ENCODE peak calls at places on chromosomes 6 and 20, in eight cellular contexts. One of them, this sample, is unnamed.

GRCh38 chr20:38607351-38607750 is 5.7 kb downstream of the ARHGAP40 start:
- DNase-seq in tibial nerve: no peak
- DNase-seq in cardiac fibroblast: no peak
- DNase-seq in esophagus squamous epithelium: no peak
- DNase-seq in suprapubic skin: no peak
- DNase-seq in psoas muscle: no peak
- DNase-seq in type B pancreatic cell: no peak
- DNase-seq in HFF-Myc: no peak
- DNase-seq in this sample: no peak

GRCh38 chr6:97876711-97877110 is 593.7 kb upstream of the MMS22L start:
- DNase-seq in type B pancreatic cell: no peak
- DNase-seq in HFF-Myc: no peak
- DNase-seq in psoas muscle: no peak
- DNase-seq in suprapubic skin: no peak
- DNase-seq in cardiac fibroblast: no peak
- DNase-seq in esophagus squamous epithelium: no peak
- DNase-seq in tibial nerve: no peak
- DNase-seq in this sample: no peak

GRCh38 chr6:90446164-90446563 is 140.7 kb downstream of the MAP3K7 start:
- DNase-seq in cardiac fibroblast: peak; percentile 4
- DNase-seq in tibial nerve: no peak
- DNase-seq in type B pancreatic cell: no peak
- DNase-seq in psoas muscle: no peak
- DNase-seq in esophagus squamous epithelium: no peak
- DNase-seq in suprapubic skin: no peak
- DNase-seq in HFF-Myc: no peak
- DNase-seq in this sample: no peak

GRCh38 chr20:7926767-7927166 is 13.5 kb downstream of the HAO1 start:
- DNase-seq in HFF-Myc: peak; percentile 26
- DNase-seq in type B pancreatic cell: no peak
- DNase-seq in suprapubic skin: no peak
- DNase-seq in esophagus squamous epithelium: no peak
- DNase-seq in cardiac fibroblast: peak; percentile 71
- DNase-seq in tibial nerve: no peak
- DNase-seq in psoas muscle: no peak
- DNase-seq in this sample: no peak

GRCh38 chr6:138529510-138529909 is 30.2 kb upstream of the NHSL1 start:
- DNase-seq in tibial nerve: no peak
- DNase-seq in HFF-Myc: no peak
- DNase-seq in suprapubic skin: no peak
- DNase-seq in cardiac fibroblast: peak; percentile 45
- DNase-seq in esophagus squamous epithelium: no peak
- DNase-seq in type B pancreatic cell: no peak
- DNase-seq in psoas muscle: no peak
- DNase-seq in this sample: no peak

GRCh38 chr6:159692303-159693127 is 526 bp downstream of the SOD2 start:
- DNase-seq in type B pancreatic cell: peak; percentile 79
- DNase-seq in tibial nerve: peak; percentile 49
- DNase-seq in suprapubic skin: no peak
- DNase-seq in cardiac fibroblast: peak; percentile 43
- DNase-seq in esophagus squamous epithelium: peak; percentile 21
- DNase-seq in HFF-Myc: no peak
- DNase-seq in psoas muscle: peak; percentile 66
- DNase-seq in this sample: no peak

GRCh38 chr6:164337024-164337924 is 922.8 kb downstream of the QKI start:
- DNase-seq in HFF-Myc: no peak
- DNase-seq in tibial nerve: no peak
- DNase-seq in type B pancreatic cell: no peak
- DNase-seq in suprapubic skin: no peak
- DNase-seq in esophagus squamous epithelium: no peak
- DNase-seq in cardiac fibroblast: no peak
- DNase-seq in psoas muscle: no peak
- DNase-seq in this sample: no peak

GRCh38 chr6:13696226-13696625 is 15.4 kb downstream of the RANBP9 start:
- DNase-seq in psoas muscle: no peak
- DNase-seq in HFF-Myc: peak; percentile 38
- DNase-seq in cardiac fibroblast: peak; percentile 24
- DNase-seq in esophagus squamous epithelium: no peak
- DNase-seq in suprapubic skin: no peak
- DNase-seq in tibial nerve: no peak
- DNase-seq in type B pancreatic cell: no peak
- DNase-seq in this sample: no peak

GRCh38 chr6:53524455-53524815 is 20.5 kb downstream of the GCLC start:
- DNase-seq in esophagus squamous epithelium: no peak
- DNase-seq in type B pancreatic cell: no peak
- DNase-seq in suprapubic skin: no peak
- DNase-seq in tibial nerve: no peak
- DNase-seq in cardiac fibroblast: peak; percentile 44
- DNase-seq in HFF-Myc: peak; percentile 33
- DNase-seq in psoas muscle: no peak
- DNase-seq in this sample: no peak

GRCh38 chr6:100726741-100727140 is 154.4 kb downstream of the ASCC3 start:
- DNase-seq in psoas muscle: no peak
- DNase-seq in HFF-Myc: no peak
- DNase-seq in type B pancreatic cell: no peak
- DNase-seq in suprapubic skin: no peak
- DNase-seq in cardiac fibroblast: peak; percentile 43
- DNase-seq in esophagus squamous epithelium: no peak
- DNase-seq in tibial nerve: no peak
- DNase-seq in this sample: no peak

GRCh38 chr20:17624551-17625245 is 54.8 kb downstream of the DSTN start:
- DNase-seq in cardiac fibroblast: no peak
- DNase-seq in esophagus squamous epithelium: no peak
- DNase-seq in psoas muscle: peak; percentile 52
- DNase-seq in tibial nerve: no peak
- DNase-seq in suprapubic skin: peak; percentile 79
- DNase-seq in HFF-Myc: no peak
- DNase-seq in type B pancreatic cell: no peak
- DNase-seq in this sample: no peak

GRCh38 chr6:101393291-101394251 is at the start of gene GRIK2:
- DNase-seq in cardiac fibroblast: peak; percentile 29
- DNase-seq in esophagus squamous epithelium: no peak
- DNase-seq in HFF-Myc: no peak
- DNase-seq in suprapubic skin: no peak
- DNase-seq in type B pancreatic cell: no peak
- DNase-seq in psoas muscle: peak; percentile 47
- DNase-seq in tibial nerve: no peak
- DNase-seq in this sample: peak; percentile 44

GRCh38 chr6:81998432-81998831 is 246.0 kb upstream of the TENT5A start:
- DNase-seq in suprapubic skin: no peak
- DNase-seq in tibial nerve: no peak
- DNase-seq in HFF-Myc: no peak
- DNase-seq in type B pancreatic cell: no peak
- DNase-seq in esophagus squamous epithelium: no peak
- DNase-seq in psoas muscle: no peak
- DNase-seq in cardiac fibroblast: peak; percentile 61
- DNase-seq in this sample: no peak

DNA sequence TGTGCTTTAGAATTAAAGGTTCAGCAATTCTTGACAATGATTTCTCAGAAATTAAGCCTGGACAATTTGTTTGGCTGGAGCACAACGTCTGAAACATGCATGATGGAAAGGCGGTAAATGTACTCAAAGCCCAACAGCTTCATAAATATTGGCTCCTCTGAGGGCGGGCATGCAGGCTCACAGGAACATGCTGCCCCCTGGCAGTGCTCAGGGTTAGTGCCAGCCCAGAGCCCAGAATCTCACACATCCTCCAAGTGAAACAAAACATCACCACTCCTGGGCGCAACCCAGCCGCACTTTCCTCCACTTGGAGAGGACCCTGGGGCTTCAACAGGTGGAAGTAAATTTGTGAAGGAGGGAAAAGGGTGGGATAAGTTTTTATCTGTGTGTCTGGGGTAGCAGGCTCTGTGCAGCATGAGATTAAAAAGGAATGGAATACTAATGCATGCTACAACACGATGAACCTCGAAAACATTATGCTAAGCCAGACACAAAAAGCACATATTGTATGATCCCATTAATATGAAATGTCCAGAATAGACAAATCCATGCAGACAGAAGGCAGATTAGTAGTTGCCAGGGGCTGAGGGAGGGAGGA is 54.1 kb upstream of the PTPRT start:
- DNase-seq in type B pancreatic cell: no peak
- DNase-seq in suprapubic skin: no peak
- DNase-seq in esophagus squamous epithelium: no peak
- DNase-seq in HFF-Myc: no peak
- DNase-seq in psoas muscle: no peak
- DNase-seq in cardiac fibroblast: peak; percentile 6
- DNase-seq in tibial nerve: no peak
- DNase-seq in this sample: no peak
- TF ChIP-seq CTCF in type B pancreatic cell: peak; percentile 56
- TF ChIP-seq CTCF in suprapubic skin: no peak
- TF ChIP-seq CTCF in esophagus squamous epithelium: no peak
- TF ChIP-seq CTCF in HFF-Myc: no peak
- TF ChIP-seq CTCF in psoas muscle: no peak
- TF ChIP-seq CTCF in cardiac fibroblast: no peak
- TF ChIP-seq CTCF in tibial nerve: no peak
- TF ChIP-seq CTCF in this sample: peak; percentile 20

GRCh38 chr6:160863782-160864181 is 127.8 kb upstream of the MAP3K4 start:
- DNase-seq in cardiac fibroblast: no peak
- DNase-seq in psoas muscle: no peak
- DNase-seq in esophagus squamous epithelium: no peak
- DNase-seq in type B pancreatic cell: no peak
- DNase-seq in suprapubic skin: no peak
- DNase-seq in tibial nerve: no peak
- DNase-seq in HFF-Myc: no peak
- DNase-seq in this sample: no peak

GRCh38 chr6:160858886-160859285 is 132.7 kb upstream of the MAP3K4 start:
- DNase-seq in type B pancreatic cell: no peak
- DNase-seq in tibial nerve: no peak
- DNase-seq in psoas muscle: no peak
- DNase-seq in cardiac fibroblast: no peak
- DNase-seq in suprapubic skin: no peak
- DNase-seq in HFF-Myc: no peak
- DNase-seq in esophagus squamous epithelium: no peak
- DNase-seq in this sample: no peak

GRCh38 chr6:160859822-160860221 is 131.7 kb upstream of the MAP3K4 start:
- DNase-seq in tibial nerve: no peak
- DNase-seq in suprapubic skin: no peak
- DNase-seq in cardiac fibroblast: no peak
- DNase-seq in esophagus squamous epithelium: no peak
- DNase-seq in type B pancreatic cell: no peak
- DNase-seq in psoas muscle: no peak
- DNase-seq in HFF-Myc: no peak
- DNase-seq in this sample: no peak

DNA sequence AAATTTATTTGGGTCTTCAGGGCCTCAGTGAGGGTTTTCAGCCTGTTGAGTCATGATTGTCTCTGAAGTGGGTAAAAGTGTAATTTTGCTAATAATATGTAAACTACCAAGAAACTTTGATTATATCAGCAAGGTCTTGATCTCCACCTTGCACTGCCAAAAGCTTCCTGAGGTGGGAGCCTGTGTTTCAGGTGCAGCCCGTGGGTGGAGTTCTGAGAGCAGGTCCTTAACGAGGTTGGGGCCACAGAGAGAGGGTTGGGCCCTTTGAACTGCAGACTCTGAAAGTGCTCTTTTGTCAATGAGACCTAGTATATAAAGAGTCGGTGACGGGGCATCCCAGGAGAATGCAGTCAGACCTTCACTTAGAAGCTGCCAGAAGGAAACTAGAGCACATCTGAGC is 129.7 kb upstream of the MAP3K4 start:
- DNase-seq in esophagus squamous epithelium: no peak
- DNase-seq in cardiac fibroblast: no peak
- DNase-seq in psoas muscle: no peak
- DNase-seq in HFF-Myc: no peak
- DNase-seq in tibial nerve: no peak
- DNase-seq in suprapubic skin: no peak
- DNase-seq in type B pancreatic cell: no peak
- DNase-seq in this sample: no peak
- TF ChIP-seq CTCF in esophagus squamous epithelium: no peak
- TF ChIP-seq CTCF in cardiac fibroblast: no peak
- TF ChIP-seq CTCF in psoas muscle: no peak
- TF ChIP-seq CTCF in HFF-Myc: no peak
- TF ChIP-seq CTCF in tibial nerve: no peak
- TF ChIP-seq CTCF in suprapubic skin: no peak
- TF ChIP-seq CTCF in type B pancreatic cell: no peak
- TF ChIP-seq CTCF in this sample: no peak

DNA sequence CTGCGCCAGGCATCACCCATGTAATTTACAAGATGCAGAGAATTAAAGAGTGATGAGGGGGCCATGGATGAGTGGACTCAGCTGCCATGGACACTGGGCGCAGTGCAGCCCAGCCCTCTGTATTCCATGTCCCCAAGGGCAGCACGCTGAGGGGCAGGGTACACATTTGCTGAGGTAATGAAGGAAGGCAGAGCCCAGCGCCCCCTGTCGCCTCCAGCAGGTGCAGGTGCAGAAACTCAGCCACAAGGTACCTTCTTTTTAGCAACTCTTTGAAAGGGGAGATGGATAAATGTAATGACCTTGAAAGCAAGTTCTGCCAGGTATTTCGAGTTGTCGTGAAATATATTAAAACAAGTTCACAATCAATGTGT is 7.1 kb downstream of the CD93 start:
- DNase-seq in tibial nerve: no peak
- DNase-seq in HFF-Myc: no peak
- DNase-seq in suprapubic skin: no peak
- DNase-seq in type B pancreatic cell: no peak
- DNase-seq in esophagus squamous epithelium: no peak
- DNase-seq in psoas muscle: no peak
- DNase-seq in cardiac fibroblast: no peak
- DNase-seq in this sample: no peak
- TF ChIP-seq CTCF in tibial nerve: no peak
- TF ChIP-seq CTCF in HFF-Myc: peak; percentile 24
- TF ChIP-seq CTCF in suprapubic skin: no peak
- TF ChIP-seq CTCF in type B pancreatic cell: peak; percentile 63
- TF ChIP-seq CTCF in esophagus squamous epithelium: no peak
- TF ChIP-seq CTCF in psoas muscle: no peak
- TF ChIP-seq CTCF in cardiac fibroblast: peak; percentile 9
- TF ChIP-seq CTCF in this sample: no peak

GRCh38 chr6:161462148-161462547 is 188.3 kb upstream of the AGPAT4 start:
- DNase-seq in HFF-Myc: no peak
- DNase-seq in esophagus squamous epithelium: no peak
- DNase-seq in type B pancreatic cell: no peak
- DNase-seq in cardiac fibroblast: no peak
- DNase-seq in tibial nerve: no peak
- DNase-seq in suprapubic skin: no peak
- DNase-seq in psoas muscle: no peak
- DNase-seq in this sample: no peak
- TF ChIP-seq CTCF in HFF-Myc: no peak
- TF ChIP-seq CTCF in esophagus squamous epithelium: no peak
- TF ChIP-seq CTCF in type B pancreatic cell: no peak
- TF ChIP-seq CTCF in cardiac fibroblast: no peak
- TF ChIP-seq CTCF in tibial nerve: no peak
- TF ChIP-seq CTCF in suprapubic skin: no peak
- TF ChIP-seq CTCF in psoas muscle: no peak
- TF ChIP-seq CTCF in this sample: no peak

DNA sequence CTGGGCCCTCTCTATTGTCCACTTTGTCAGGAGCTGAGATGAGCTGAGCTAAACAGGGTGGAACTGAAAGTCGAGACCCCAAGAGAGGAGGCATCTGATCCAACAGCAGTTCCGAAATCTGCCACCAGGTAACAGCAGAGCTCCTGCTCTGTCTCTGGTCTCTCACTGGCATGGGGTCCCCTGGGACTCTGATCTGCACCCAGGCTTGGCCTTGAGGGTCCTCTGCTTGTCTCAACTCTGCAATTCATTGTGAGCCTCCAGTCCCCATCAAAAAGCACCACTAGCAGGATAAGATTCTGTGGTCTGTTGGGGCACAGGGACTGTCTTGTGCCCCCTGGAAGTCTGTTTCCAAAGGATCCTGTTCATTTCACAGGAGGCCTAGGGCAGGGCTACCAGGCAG is 62.5 kb upstream of the TOP1 start:
- DNase-seq in HFF-Myc: no peak
- DNase-seq in suprapubic skin: no peak
- DNase-seq in cardiac fibroblast: no peak
- DNase-seq in tibial nerve: no peak
- DNase-seq in psoas muscle: no peak
- DNase-seq in type B pancreatic cell: no peak
- DNase-seq in esophagus squamous epithelium: no peak
- DNase-seq in this sample: no peak
- TF ChIP-seq CTCF in HFF-Myc: peak; percentile 28
- TF ChIP-seq CTCF in suprapubic skin: no peak
- TF ChIP-seq CTCF in cardiac fibroblast: peak; percentile 40
- TF ChIP-seq CTCF in tibial nerve: no peak
- TF ChIP-seq CTCF in psoas muscle: no peak
- TF ChIP-seq CTCF in type B pancreatic cell: peak; percentile 62
- TF ChIP-seq CTCF in esophagus squamous epithelium: no peak
- TF ChIP-seq CTCF in this sample: no peak